ENCODE peak calls at places on chromosomes 5 and 9, in eight cellular contexts. One of them, this sample, is unnamed.

GRCh38 chr5:109078448-109078847 is 330.8 kb downstream of the FER start:
- DNase-seq in upper lobe of left lung: no peak
- DNase-seq in heart left ventricle: no peak
- DNase-seq in cardiac fibroblast: no peak
- DNase-seq in mammary epithelial cell: no peak
- DNase-seq in ovary: no peak
- DNase-seq in OCI-LY7: no peak
- DNase-seq in Peyer's patch: no peak
- DNase-seq in this sample: no peak

GRCh38 chr9:71755230-71755629 is 13.1 kb downstream of the CEMIP2 start:
- DNase-seq in ovary: no peak
- DNase-seq in cardiac fibroblast: no peak
- DNase-seq in heart left ventricle: no peak
- DNase-seq in OCI-LY7: no peak
- DNase-seq in upper lobe of left lung: no peak
- DNase-seq in Peyer's patch: no peak
- DNase-seq in mammary epithelial cell: no peak
- DNase-seq in this sample: no peak

GRCh38 chr5:65562731-65563701 is at the start of the genes CENPK and PPWD1:
- DNase-seq in cardiac fibroblast: peak
- DNase-seq in upper lobe of left lung: peak
- DNase-seq in Peyer's patch: peak
- DNase-seq in OCI-LY7: peak
- DNase-seq in ovary: peak
- DNase-seq in heart left ventricle: peak
- DNase-seq in mammary epithelial cell: peak
- DNase-seq in this sample: peak

GRCh38 chr5:140632366-140633080 is 452 bp downstream of the CD14 start:
- DNase-seq in mammary epithelial cell: peak
- DNase-seq in upper lobe of left lung: peak
- DNase-seq in Peyer's patch: peak
- DNase-seq in OCI-LY7: no peak
- DNase-seq in ovary: peak
- DNase-seq in cardiac fibroblast: peak
- DNase-seq in heart left ventricle: peak
- DNase-seq in this sample: peak

GRCh38 chr5:127297348-127298035 is 6.9 kb downstream of the MEGF10 start:
- DNase-seq in upper lobe of left lung: no peak
- DNase-seq in Peyer's patch: no peak
- DNase-seq in mammary epithelial cell: no peak
- DNase-seq in ovary: no peak
- DNase-seq in heart left ventricle: no peak
- DNase-seq in OCI-LY7: no peak
- DNase-seq in cardiac fibroblast: no peak
- DNase-seq in this sample: no peak

GRCh38 chr9:36208521-36209253 is 18.0 kb downstream of the CLTA start:
- DNase-seq in Peyer's patch: no peak
- DNase-seq in mammary epithelial cell: no peak
- DNase-seq in upper lobe of left lung: no peak
- DNase-seq in cardiac fibroblast: no peak
- DNase-seq in heart left ventricle: no peak
- DNase-seq in OCI-LY7: no peak
- DNase-seq in ovary: no peak
- DNase-seq in this sample: no peak

GRCh38 chr5:119655081-119655480 is 25.7 kb downstream of the FAM170A start:
- DNase-seq in heart left ventricle: no peak
- DNase-seq in ovary: no peak
- DNase-seq in mammary epithelial cell: peak
- DNase-seq in OCI-LY7: no peak
- DNase-seq in upper lobe of left lung: no peak
- DNase-seq in cardiac fibroblast: peak
- DNase-seq in Peyer's patch: no peak
- DNase-seq in this sample: no peak

GRCh38 chr5:10481241-10481932 is 39.7 kb downstream of the ROPN1L start:
- DNase-seq in Peyer's patch: no peak
- DNase-seq in ovary: no peak
- DNase-seq in mammary epithelial cell: no peak
- DNase-seq in heart left ventricle: no peak
- DNase-seq in OCI-LY7: no peak
- DNase-seq in upper lobe of left lung: no peak
- DNase-seq in cardiac fibroblast: no peak
- DNase-seq in this sample: no peak

GRCh38 chr5:95035891-95036675 is 248.8 kb downstream of the MCTP1 start:
- DNase-seq in OCI-LY7: no peak
- DNase-seq in heart left ventricle: no peak
- DNase-seq in cardiac fibroblast: peak
- DNase-seq in mammary epithelial cell: no peak
- DNase-seq in Peyer's patch: no peak
- DNase-seq in upper lobe of left lung: no peak
- DNase-seq in ovary: no peak
- DNase-seq in this sample: no peak

GRCh38 chr5:19987594-19988345 is at the start of gene CDH18:
- DNase-seq in OCI-LY7: no peak
- DNase-seq in mammary epithelial cell: peak
- DNase-seq in heart left ventricle: peak
- DNase-seq in upper lobe of left lung: peak
- DNase-seq in Peyer's patch: peak
- DNase-seq in cardiac fibroblast: peak
- DNase-seq in ovary: no peak
- DNase-seq in this sample: peak
- H3K4me3 ChIP-seq in OCI-LY7: no peak
- H3K4me3 ChIP-seq in mammary epithelial cell: peak
- H3K4me3 ChIP-seq in heart left ventricle: no peak
- H3K4me3 ChIP-seq in upper lobe of left lung: peak
- H3K4me3 ChIP-seq in Peyer's patch: no peak
- H3K4me3 ChIP-seq in cardiac fibroblast: peak
- H3K4me3 ChIP-seq in ovary: no peak
- H3K4me3 ChIP-seq in this sample: peak

GRCh38 chr5:122419195-122419894 is 107.3 kb downstream of the SNCAIP start:
- DNase-seq in Peyer's patch: no peak
- DNase-seq in cardiac fibroblast: no peak
- DNase-seq in upper lobe of left lung: no peak
- DNase-seq in OCI-LY7: no peak
- DNase-seq in ovary: no peak
- DNase-seq in heart left ventricle: no peak
- DNase-seq in mammary epithelial cell: no peak
- DNase-seq in this sample: no peak

GRCh38 chr5:122415030-122415429 is 103.0 kb downstream of the SNCAIP start:
- DNase-seq in upper lobe of left lung: no peak
- DNase-seq in cardiac fibroblast: no peak
- DNase-seq in heart left ventricle: no peak
- DNase-seq in mammary epithelial cell: no peak
- DNase-seq in OCI-LY7: no peak
- DNase-seq in ovary: no peak
- DNase-seq in Peyer's patch: no peak
- DNase-seq in this sample: no peak

GRCh38 chr5:122413722-122414121 is 101.7 kb downstream of the SNCAIP start:
- DNase-seq in heart left ventricle: no peak
- DNase-seq in upper lobe of left lung: no peak
- DNase-seq in cardiac fibroblast: no peak
- DNase-seq in ovary: no peak
- DNase-seq in OCI-LY7: no peak
- DNase-seq in mammary epithelial cell: no peak
- DNase-seq in Peyer's patch: no peak
- DNase-seq in this sample: no peak

GRCh38 chr5:122412966-122413365 is 100.9 kb downstream of the SNCAIP start:
- DNase-seq in cardiac fibroblast: no peak
- DNase-seq in ovary: no peak
- DNase-seq in Peyer's patch: no peak
- DNase-seq in OCI-LY7: no peak
- DNase-seq in heart left ventricle: no peak
- DNase-seq in upper lobe of left lung: no peak
- DNase-seq in mammary epithelial cell: no peak
- DNase-seq in this sample: no peak

DNA sequence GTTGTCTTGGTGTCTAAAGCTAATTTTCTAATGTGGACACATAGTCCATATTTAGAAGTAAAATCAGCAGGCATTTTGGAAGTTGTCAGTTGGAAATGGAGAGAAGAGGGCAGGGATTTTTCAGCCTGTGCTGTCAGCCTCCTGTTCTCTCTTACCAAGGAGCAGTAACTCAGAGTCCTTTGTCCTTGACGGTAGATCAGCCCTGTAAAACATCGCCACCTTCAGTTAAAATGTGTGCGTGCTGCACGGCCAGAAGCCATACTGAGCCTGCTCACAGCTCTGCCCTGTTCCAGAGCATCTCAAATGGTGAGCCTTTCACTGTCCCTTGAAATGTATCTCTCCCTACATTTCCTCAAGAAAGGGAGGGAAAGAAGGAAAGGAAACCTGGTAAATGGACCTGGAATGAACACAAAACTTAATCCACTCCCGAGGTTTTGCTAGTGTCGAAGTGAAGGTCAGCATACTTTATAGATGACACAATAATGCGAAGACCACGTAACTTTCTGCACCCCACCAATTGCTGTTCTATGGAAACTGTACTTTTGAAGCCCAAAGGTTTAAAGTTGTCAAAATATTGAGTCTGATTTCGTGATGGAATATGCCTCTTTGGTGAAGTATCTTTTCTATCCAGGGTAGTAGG is 103.6 kb downstream of the SNCAIP start:
- DNase-seq in Peyer's patch: peak
- DNase-seq in heart left ventricle: peak
- DNase-seq in ovary: peak
- DNase-seq in mammary epithelial cell: peak
- DNase-seq in cardiac fibroblast: peak
- DNase-seq in upper lobe of left lung: no peak
- DNase-seq in OCI-LY7: peak
- DNase-seq in this sample: peak
- TF ChIP-seq CTCF in Peyer's patch: peak
- TF ChIP-seq CTCF in heart left ventricle: peak
- TF ChIP-seq CTCF in ovary: peak
- TF ChIP-seq CTCF in mammary epithelial cell: peak
- TF ChIP-seq CTCF in cardiac fibroblast: peak
- TF ChIP-seq CTCF in upper lobe of left lung: peak
- TF ChIP-seq CTCF in OCI-LY7: peak
- TF ChIP-seq CTCF in this sample: peak

DNA sequence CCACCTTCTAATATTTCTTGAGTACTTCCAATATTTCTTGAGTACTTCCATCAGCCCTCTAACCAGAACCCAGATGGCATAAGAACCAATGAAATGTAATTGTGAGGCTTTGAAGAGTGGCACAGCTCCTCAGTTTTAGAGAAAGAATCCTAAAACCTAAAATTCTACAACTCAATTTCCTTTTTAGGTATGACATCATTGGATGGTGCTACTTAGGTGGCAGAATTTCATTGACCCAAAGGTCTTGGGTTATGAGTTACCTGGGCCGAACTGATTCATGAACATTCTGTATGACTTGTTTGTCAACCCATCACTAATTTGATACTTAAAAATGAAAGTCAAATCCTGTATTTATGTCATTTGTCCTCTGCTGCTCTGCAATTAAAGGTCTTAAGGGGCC is 13.1 kb downstream of the HMGCS1 start:
- DNase-seq in mammary epithelial cell: no peak
- DNase-seq in OCI-LY7: no peak
- DNase-seq in upper lobe of left lung: no peak
- DNase-seq in cardiac fibroblast: no peak
- DNase-seq in heart left ventricle: no peak
- DNase-seq in ovary: no peak
- DNase-seq in Peyer's patch: no peak
- DNase-seq in this sample: no peak
- H3K4me3 ChIP-seq in mammary epithelial cell: no peak
- H3K4me3 ChIP-seq in OCI-LY7: no peak
- H3K4me3 ChIP-seq in upper lobe of left lung: no peak
- H3K4me3 ChIP-seq in cardiac fibroblast: no peak
- H3K4me3 ChIP-seq in heart left ventricle: no peak
- H3K4me3 ChIP-seq in ovary: no peak
- H3K4me3 ChIP-seq in Peyer's patch: no peak
- H3K4me3 ChIP-seq in this sample: no peak

DNA sequence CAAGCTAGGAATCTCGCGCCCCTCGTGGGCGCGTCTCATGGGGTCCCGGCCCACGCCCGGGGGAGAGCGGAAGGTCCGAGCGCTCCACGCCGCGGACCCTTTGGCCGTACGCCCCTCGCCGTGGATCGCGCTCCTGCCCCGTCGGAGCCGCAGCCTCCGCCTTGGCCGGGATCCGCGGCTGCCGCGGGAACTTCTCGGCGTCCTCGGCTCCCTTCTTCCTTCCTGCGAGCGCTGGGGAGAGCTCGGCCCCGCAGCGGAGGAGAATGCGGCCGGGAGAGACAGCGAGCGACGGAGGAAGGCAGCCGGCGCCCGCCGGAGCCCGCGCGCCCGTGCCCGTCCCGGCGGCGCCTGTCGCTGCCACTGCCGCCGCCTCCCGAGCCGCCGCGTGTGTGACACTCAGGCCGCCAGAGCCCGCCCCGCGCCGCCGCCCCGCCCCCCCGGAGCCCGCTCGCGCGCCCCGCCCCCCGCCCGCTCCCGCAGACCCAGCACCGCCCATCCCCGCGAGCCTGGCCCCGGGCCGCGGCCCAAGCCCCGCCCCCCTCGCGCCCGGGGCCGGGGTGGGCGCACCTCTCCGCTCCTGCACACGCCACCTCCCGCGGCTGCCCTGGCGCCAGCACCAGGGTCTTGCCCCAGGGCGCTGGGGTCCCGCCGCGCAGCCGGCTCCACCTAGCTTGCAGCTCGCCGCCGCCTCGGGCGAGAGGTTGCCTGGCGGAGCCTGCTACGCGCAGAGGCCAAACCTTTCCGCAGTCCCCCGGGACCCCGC is at the start of gene SHB:
- DNase-seq in heart left ventricle: peak
- DNase-seq in Peyer's patch: peak
- DNase-seq in ovary: peak
- DNase-seq in OCI-LY7: peak
- DNase-seq in cardiac fibroblast: peak
- DNase-seq in upper lobe of left lung: peak
- DNase-seq in mammary epithelial cell: peak
- DNase-seq in this sample: peak
- TF ChIP-seq CTCF in heart left ventricle: no peak
- TF ChIP-seq CTCF in Peyer's patch: no peak
- TF ChIP-seq CTCF in ovary: peak
- TF ChIP-seq CTCF in OCI-LY7: peak
- TF ChIP-seq CTCF in cardiac fibroblast: no peak
- TF ChIP-seq CTCF in upper lobe of left lung: peak
- TF ChIP-seq CTCF in mammary epithelial cell: no peak
- TF ChIP-seq CTCF in this sample: no peak

DNA sequence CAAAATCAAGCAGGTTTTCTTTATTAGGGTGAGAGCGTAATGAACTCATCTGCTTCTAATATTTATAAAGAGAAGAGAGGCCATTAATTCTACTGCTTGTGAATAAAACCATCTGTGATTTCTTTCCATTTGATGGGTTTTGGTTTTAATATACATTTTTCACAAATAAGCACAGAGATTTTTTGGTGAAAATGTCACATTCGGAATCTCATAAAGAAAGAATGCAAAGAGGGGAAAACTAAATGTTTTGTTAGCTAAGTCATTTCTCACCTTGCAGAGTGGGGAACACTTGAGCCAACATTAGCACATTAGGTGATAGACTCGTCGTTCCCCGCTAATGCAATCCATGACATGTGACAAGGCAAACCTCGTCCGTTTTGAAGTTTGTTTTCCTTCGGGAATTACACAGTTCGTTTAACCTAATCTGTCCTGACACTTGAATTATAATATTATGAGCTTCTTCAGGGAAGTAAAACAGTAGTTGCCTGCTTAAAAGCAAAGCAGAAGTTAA is 95.9 kb upstream of the LMX1B start:
- DNase-seq in upper lobe of left lung: no peak
- DNase-seq in cardiac fibroblast: no peak
- DNase-seq in ovary: no peak
- DNase-seq in OCI-LY7: no peak
- DNase-seq in heart left ventricle: no peak
- DNase-seq in Peyer's patch: no peak
- DNase-seq in mammary epithelial cell: no peak
- DNase-seq in this sample: no peak
- H3K4me3 ChIP-seq in upper lobe of left lung: peak
- H3K4me3 ChIP-seq in cardiac fibroblast: no peak
- H3K4me3 ChIP-seq in ovary: no peak
- H3K4me3 ChIP-seq in OCI-LY7: peak
- H3K4me3 ChIP-seq in heart left ventricle: peak
- H3K4me3 ChIP-seq in Peyer's patch: peak
- H3K4me3 ChIP-seq in mammary epithelial cell: peak
- H3K4me3 ChIP-seq in this sample: peak

GRCh38 chr5:37757980-37758582 is 81.8 kb downstream of the GDNF start:
- DNase-seq in upper lobe of left lung: no peak
- DNase-seq in cardiac fibroblast: peak
- DNase-seq in OCI-LY7: no peak
- DNase-seq in Peyer's patch: no peak
- DNase-seq in heart left ventricle: no peak
- DNase-seq in mammary epithelial cell: no peak
- DNase-seq in ovary: no peak
- DNase-seq in this sample: no peak
- TF ChIP-seq CTCF in upper lobe of left lung: no peak
- TF ChIP-seq CTCF in cardiac fibroblast: peak
- TF ChIP-seq CTCF in OCI-LY7: peak
- TF ChIP-seq CTCF in Peyer's patch: peak
- TF ChIP-seq CTCF in heart left ventricle: no peak
- TF ChIP-seq CTCF in mammary epithelial cell: peak
- TF ChIP-seq CTCF in ovary: no peak
- TF ChIP-seq CTCF in this sample: peak